ENCODE peak calls at places on chromosomes 13 and 19, in nine cellular contexts. Z is AG08395; H is midbrain; R is iris pigment epithelial cell; Y is naive thymus-derived CD8-positive, alpha-beta T cell; U is GM10248; T is NCI-H2081; P is NT2/D1; A is fibroblast of the conjunctiva. F is an unnamed sample.

GRCh38 chr19:41700381-41701195 is 7.8 kb upstream of the CEACAM5 start:
- DNase-seq in T (no peak), Z (no peak), P (no peak), H (no peak), Y (no peak), R (no peak), A (no peak), U (no peak), F (no peak)

GRCh38 chr19:7506385-7507328 is 9.2 kb upstream of the ZNF358 start:
- DNase-seq in R (peak), U (peak), T (peak), Y (no peak), Z (peak), P (peak), H (peak), A (peak), F (peak)

GRCh38 chr13:95226932-95227718 is 74.1 kb downstream of the ABCC4 start:
- DNase-seq in A (no peak), T (no peak), Z (no peak), H (peak), Y (no peak), R (no peak), P (no peak), U (peak), F (no peak)

GRCh38 chr13:80214521-80214941 is 126.4 kb downstream of the SPRY2 start:
- DNase-seq in H (no peak), Y (no peak), A (peak), P (peak), U (no peak), T (no peak), Z (no peak), R (peak), F (no peak)

GRCh38 chr19:995051-995827 is 5.0 kb upstream of the GRIN3B start:
- DNase-seq in Z (no peak), R (no peak), U (no peak), H (no peak), Y (no peak), T (no peak), A (no peak), P (no peak), F (no peak)

GRCh38 chr19:4066682-4067395 is at the start of gene ZBTB7A:
- DNase-seq in Y (peak), Z (peak), U (peak), T (peak), A (no peak), H (peak), R (peak), P (no peak), F (peak)

GRCh38 chr13:31913459-31913858 is 118.1 kb upstream of the FRY start:
- DNase-seq in R (no peak), Y (no peak), T (no peak), H (no peak), P (no peak), Z (peak), A (no peak), U (no peak), F (no peak)

GRCh38 chr13:27026396-27026795 is 145.2 kb downstream of the USP12 start:
- DNase-seq in Y (no peak), U (no peak), P (no peak), H (no peak), T (no peak), Z (no peak), R (no peak), A (no peak), F (no peak)

GRCh38 chr13:45595968-45596367 is 19.6 kb downstream of the ERICH6B start:
- DNase-seq in Y (no peak), R (peak), A (no peak), U (no peak), P (no peak), T (no peak), Z (no peak), H (no peak), F (no peak)

GRCh38 chr13:112722433-112723250 is 32.8 kb downstream of the ATP11A start:
- DNase-seq in P (no peak), T (no peak), R (peak), H (no peak), U (no peak), Y (no peak), A (no peak), Z (peak), F (no peak)

F was measured in esophagus squamous epithelium.